ENCODE peak calls at places on chromosome 2, in four cellular contexts. L is SK-N-SH, M is GM12878, F is A549. Z is an unnamed sample.

GRCh38 chr2:138637686-138638085 is 136.1 kb downstream of the SPOPL start:
- DNase-seq in L (no peak), M (no peak), F (no peak), Z (no peak)

GRCh38 chr2:103435010-103435409 is 673.2 kb downstream of the TMEM182 start:
- DNase-seq in L (no peak), M (no peak), F (no peak), Z (no peak)

GRCh38 chr2:113000436-113000835 is 4.8 kb upstream of the IL36A start:
- DNase-seq in F (no peak), M (no peak), L (no peak), Z (no peak)

GRCh38 chr2:133044556-133044955 is 374.6 kb upstream of the LYPD1 start:
- DNase-seq in M (no peak), L (no peak), F (no peak), Z (no peak)

GRCh38 chr2:238105506-238106338 is 5.6 kb downstream of the ESPNL start:
- DNase-seq in L (peak; percentile 41), M (no peak), F (no peak), Z (no peak)

GRCh38 chr2:191030521-191031154 is 16.7 kb upstream of the STAT1 start:
- DNase-seq in M (no peak), L (peak; percentile 57), F (peak; percentile 40), Z (peak; percentile 52)

GRCh38 chr2:160294339-160294803 is 94.3 kb upstream of the ITGB6 start:
- DNase-seq in L (no peak), M (no peak), F (no peak), Z (no peak)

GRCh38 chr2:68284896-68285295 is 32.6 kb upstream of the PPP3R1 start:
- DNase-seq in M (no peak), F (no peak), L (peak; percentile 17), Z (no peak)

GRCh38 chr2:52113338-52113737 is 1081.4 kb upstream of the NRXN1 start:
- DNase-seq in M (no peak), L (no peak), F (no peak), Z (no peak)

GRCh38 chr2:177165103-177165583 is 47.5 kb upstream of the HNRNPA3 start:
- DNase-seq in F (no peak), M (peak; percentile 38), L (no peak), Z (no peak)

GRCh38 chr2:190507135-190507534 is 27.4 kb downstream of the NEMP2 start:
- DNase-seq in M (no peak), F (no peak), L (no peak), Z (no peak)

GRCh38 chr2:51650769-51651168 is 618.8 kb upstream of the NRXN1 start:
- DNase-seq in M (no peak), L (no peak), F (no peak), Z (no peak)

GRCh38 chr2:31270136-31270535 is 36.2 kb downstream of the EHD3 start:
- DNase-seq in M (no peak), L (no peak), F (no peak), Z (no peak)

GRCh38 chr2:26957041-26957440 is 13.4 kb upstream of the MAPRE3 start:
- DNase-seq in L (no peak), F (no peak), M (no peak), Z (no peak)

GRCh38 chr2:48471048-48471474 is 58.9 kb upstream of the STON1 start:
- DNase-seq in M (no peak), L (peak; percentile 24), F (peak; percentile 35), Z (peak; percentile 69)

GRCh38 chr2:112634153-112634873 is 11.4 kb upstream of the SLC20A1 start:
- DNase-seq in F (no peak), M (no peak), L (no peak), Z (no peak)

GRCh38 chr2:178527592-178527991 is 47.3 kb downstream of the PLEKHA3 start:
- DNase-seq in M (no peak), F (no peak), L (no peak), Z (no peak)

GRCh38 chr2:179917272-179917671 is 55.9 kb upstream of the ZNF385B start:
- DNase-seq in L (no peak), F (no peak), M (no peak), Z (peak; percentile 13)

GRCh38 chr2:120423167-120423943 is 77.4 kb downstream of the INHBB start:
- DNase-seq in F (no peak), M (no peak), L (no peak), Z (no peak)

GRCh38 chr2:242054881-242055801 is 185.6 kb downstream of the RTP5 start:
- DNase-seq in M (no peak), F (no peak), L (no peak), Z (no peak)

GRCh38 chr2:175363719-175364118 is 182.2 kb upstream of the ATP5MC3 start:
- DNase-seq in M (no peak), L (no peak), F (no peak), Z (no peak)

GRCh38 chr2:126675637-126676036 is 19.7 kb downstream of the GYPC start:
- DNase-seq in M (no peak), L (no peak), F (no peak), Z (no peak)

GRCh38 chr2:126676814-126677538 is 21.0 kb downstream of the GYPC start:
- DNase-seq in L (no peak), F (no peak), M (no peak), Z (no peak)

GRCh38 chr2:126673215-126673614 is 17.3 kb downstream of the GYPC start:
- DNase-seq in L (no peak), M (no peak), F (no peak), Z (no peak)

GRCh38 chr2:126671488-126671887 is 15.5 kb downstream of the GYPC start:
- DNase-seq in L (no peak), F (no peak), M (no peak), Z (no peak)

DNA sequence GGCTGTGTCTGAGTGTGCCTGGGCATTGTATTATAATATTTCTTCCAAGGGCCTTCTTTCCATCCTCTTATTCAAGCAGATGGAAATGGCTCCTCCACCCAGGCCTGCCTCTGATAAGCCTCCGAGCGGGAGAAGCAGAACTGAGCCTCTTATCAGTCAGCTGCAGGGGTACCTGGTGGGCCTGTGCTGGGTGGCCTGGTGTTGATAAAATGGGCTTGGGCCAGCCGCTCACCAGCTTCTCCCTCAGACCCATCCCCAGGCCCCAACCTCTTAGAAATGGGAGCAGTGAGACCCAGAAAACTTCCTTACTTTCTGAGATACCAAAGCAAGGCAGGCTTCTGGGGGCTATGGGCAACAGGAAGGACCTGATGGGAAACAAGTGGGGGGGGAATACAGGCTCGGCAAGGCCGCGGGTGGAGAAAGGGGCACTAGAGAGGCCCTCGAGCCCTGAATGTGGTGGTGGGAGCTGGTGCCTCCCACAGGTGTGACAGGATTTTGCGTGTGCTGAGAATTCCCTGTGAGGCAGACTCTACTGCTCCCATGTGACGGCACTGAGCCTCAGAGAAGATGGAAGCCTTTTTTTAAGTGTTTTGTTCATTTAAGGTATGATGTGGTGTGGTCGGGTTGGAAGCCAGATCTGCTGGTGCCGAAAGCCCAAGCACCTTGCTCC is 18.3 kb downstream of the GYPC start:
- DNase-seq in F (no peak), L (no peak), M (no peak), Z (no peak)
- TF ChIP-seq PBX3 in F (no peak), L (no peak), M (no peak), Z (no peak)

GRCh38 chr2:28993211-28993960 is 12.3 kb downstream of the TOGARAM2 start:
- DNase-seq in M (no peak), L (no peak), F (no peak), Z (no peak)

GRCh38 chr2:28991462-28991861 is 10.4 kb downstream of the TOGARAM2 start:
- DNase-seq in L (no peak), F (no peak), M (no peak), Z (no peak)

GRCh38 chr2:28995765-28996164 is 14.7 kb downstream of the TOGARAM2 start:
- DNase-seq in L (no peak), M (no peak), F (no peak), Z (no peak)

GRCh38 chr2:28994679-28995078 is 13.6 kb downstream of the TOGARAM2 start:
- DNase-seq in F (no peak), L (no peak), M (no peak), Z (no peak)

GRCh38 chr2:28994074-28994473 is 13.0 kb downstream of the TOGARAM2 start:
- DNase-seq in M (no peak), F (no peak), L (no peak), Z (no peak)
- TF ChIP-seq PBX3 in M (no peak), F (no peak), L (no peak), Z (no peak)

DNA sequence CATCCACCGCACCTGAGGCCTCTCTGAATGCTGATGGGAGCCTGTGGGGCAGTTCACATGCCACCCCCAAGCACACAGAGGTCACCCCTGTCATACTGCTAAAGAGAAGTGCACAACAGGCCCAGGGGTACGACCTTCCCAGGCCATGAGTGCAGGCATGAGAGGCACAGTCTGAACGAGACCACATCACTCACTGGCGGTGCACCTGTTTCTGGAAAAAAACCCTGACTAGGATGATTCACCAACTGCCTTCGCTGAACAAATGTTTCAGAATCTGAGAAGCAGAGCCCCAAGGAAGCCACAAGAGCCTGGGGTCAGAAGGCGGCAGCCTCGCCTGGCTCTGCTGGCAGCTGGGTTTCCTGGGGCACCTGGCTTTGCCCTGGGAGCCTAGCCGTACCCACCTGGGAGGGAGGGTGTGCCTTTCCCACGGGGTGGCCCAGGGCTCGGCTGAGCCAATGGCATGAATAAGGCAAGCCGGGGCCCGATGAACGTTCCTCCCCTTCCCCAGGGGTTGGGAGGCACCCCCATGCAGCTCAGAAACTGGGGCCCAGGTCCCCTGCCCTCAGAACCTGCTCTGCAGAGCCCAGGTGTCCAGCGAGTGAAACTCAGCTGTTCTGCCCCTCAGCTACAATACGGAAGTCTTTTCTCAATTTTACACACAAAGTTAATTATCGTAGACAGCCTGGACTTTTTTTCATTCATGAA is 73.8 kb downstream of the HDAC4 start:
- DNase-seq in M (no peak), F (no peak), L (no peak), Z (no peak)
- TF ChIP-seq PBX3 in M (no peak), F (no peak), L (no peak), Z (no peak)

GRCh38 chr2:128726221-128726620 is 407.6 kb upstream of the HS6ST1 start:
- DNase-seq in F (no peak), M (no peak), L (no peak), Z (no peak)

GRCh38 chr2:128729051-128729450 is 410.4 kb upstream of the HS6ST1 start:
- DNase-seq in L (no peak), F (no peak), M (no peak), Z (no peak)

GRCh38 chr2:128727404-128727803 is 408.7 kb upstream of the HS6ST1 start:
- DNase-seq in L (no peak), M (no peak), F (no peak), Z (no peak)

GRCh38 chr2:128726911-128727310 is 408.2 kb upstream of the HS6ST1 start:
- DNase-seq in F (no peak), L (no peak), M (no peak), Z (no peak)

DNA sequence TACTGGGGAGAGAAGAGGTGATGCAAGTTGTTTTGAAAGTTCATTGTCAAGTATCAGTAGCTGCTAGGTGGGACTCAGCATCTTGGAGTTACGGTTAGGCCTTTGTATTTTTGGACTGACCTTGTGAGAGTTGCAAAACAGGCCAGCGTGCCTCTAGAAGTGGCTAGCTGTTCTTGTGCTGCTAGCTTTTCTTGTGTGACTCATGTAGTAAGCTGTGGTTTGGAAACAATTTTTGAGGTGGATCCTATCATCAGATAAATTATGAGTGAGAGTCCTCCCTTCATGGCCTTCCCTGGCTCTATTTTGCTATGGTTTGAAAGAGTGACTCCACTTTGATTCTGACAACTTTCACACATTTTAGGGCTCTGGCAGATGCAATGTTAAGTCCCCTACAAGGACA is 409.2 kb upstream of the HS6ST1 start:
- DNase-seq in L (no peak), F (no peak), M (no peak), Z (no peak)
- TF ChIP-seq PBX3 in L (no peak), F (no peak), M (no peak), Z (no peak)

Z was measured in HepG2.